ENCODE peak calls at places on chromosomes 7 and 10, in eight cellular contexts. One of them, this sample, is unnamed.

GRCh38 chr10:71191459-71192113 is 20.8 kb upstream of the UNC5B start:
- DNase-seq in neural progenitor cell: peak; percentile 63
- DNase-seq in MM.1S: no peak
- DNase-seq in SK-N-SH: peak; percentile 80
- DNase-seq in PC-3: no peak
- DNase-seq in hepatocyte: no peak
- DNase-seq in GM23338: peak; percentile 82
- DNase-seq in HCT116: no peak
- DNase-seq in this sample: no peak

GRCh38 chr7:25149844-25150243 is 24.8 kb upstream of the CYCS start:
- DNase-seq in MM.1S: no peak
- DNase-seq in PC-3: no peak
- DNase-seq in HCT116: no peak
- DNase-seq in hepatocyte: no peak
- DNase-seq in neural progenitor cell: peak; percentile 40
- DNase-seq in GM23338: peak; percentile 80
- DNase-seq in SK-N-SH: no peak
- DNase-seq in this sample: no peak

GRCh38 chr10:24552346-24553016 is 171.2 kb downstream of the ARHGAP21 start:
- DNase-seq in GM23338: peak; percentile 98
- DNase-seq in SK-N-SH: peak; percentile 23
- DNase-seq in HCT116: peak; percentile 83
- DNase-seq in hepatocyte: peak; percentile 79
- DNase-seq in PC-3: peak; percentile 74
- DNase-seq in MM.1S: peak; percentile 68
- DNase-seq in neural progenitor cell: peak; percentile 64
- DNase-seq in this sample: peak; percentile 61

GRCh38 chr7:123709525-123709924 is 39.3 kb downstream of the WASL start:
- DNase-seq in neural progenitor cell: no peak
- DNase-seq in HCT116: no peak
- DNase-seq in MM.1S: no peak
- DNase-seq in PC-3: no peak
- DNase-seq in SK-N-SH: no peak
- DNase-seq in hepatocyte: no peak
- DNase-seq in GM23338: no peak
- DNase-seq in this sample: no peak

GRCh38 chr10:20114179-20114578 is 297.9 kb downstream of the PLXDC2 start:
- DNase-seq in HCT116: no peak
- DNase-seq in hepatocyte: no peak
- DNase-seq in neural progenitor cell: no peak
- DNase-seq in MM.1S: no peak
- DNase-seq in PC-3: no peak
- DNase-seq in SK-N-SH: no peak
- DNase-seq in GM23338: no peak
- DNase-seq in this sample: no peak

GRCh38 chr7:157411580-157411979 is 74.8 kb downstream of the DNAJB6 start:
- DNase-seq in GM23338: peak; percentile 85
- DNase-seq in SK-N-SH: peak; percentile 43
- DNase-seq in hepatocyte: no peak
- DNase-seq in MM.1S: no peak
- DNase-seq in PC-3: peak; percentile 81
- DNase-seq in HCT116: no peak
- DNase-seq in neural progenitor cell: no peak
- DNase-seq in this sample: no peak

GRCh38 chr10:11339013-11339412 is 272.4 kb downstream of the USP6NL start:
- DNase-seq in HCT116: no peak
- DNase-seq in MM.1S: no peak
- DNase-seq in GM23338: no peak
- DNase-seq in hepatocyte: no peak
- DNase-seq in PC-3: no peak
- DNase-seq in neural progenitor cell: no peak
- DNase-seq in SK-N-SH: no peak
- DNase-seq in this sample: no peak

GRCh38 chr10:126204320-126204719 is 184.0 kb downstream of the ADAM12 start:
- DNase-seq in neural progenitor cell: no peak
- DNase-seq in PC-3: peak; percentile 86
- DNase-seq in MM.1S: no peak
- DNase-seq in HCT116: no peak
- DNase-seq in GM23338: no peak
- DNase-seq in hepatocyte: no peak
- DNase-seq in SK-N-SH: no peak
- DNase-seq in this sample: no peak

GRCh38 chr7:156139112-156139511 is 326.8 kb upstream of the SHH start:
- DNase-seq in GM23338: no peak
- DNase-seq in HCT116: no peak
- DNase-seq in neural progenitor cell: no peak
- DNase-seq in PC-3: no peak
- DNase-seq in MM.1S: no peak
- DNase-seq in hepatocyte: no peak
- DNase-seq in SK-N-SH: no peak
- DNase-seq in this sample: no peak

GRCh38 chr7:151990567-151990966 is 34.3 kb downstream of the GALNTL5 start:
- DNase-seq in SK-N-SH: no peak
- DNase-seq in PC-3: peak; percentile 57
- DNase-seq in hepatocyte: no peak
- DNase-seq in GM23338: peak; percentile 3
- DNase-seq in HCT116: no peak
- DNase-seq in neural progenitor cell: no peak
- DNase-seq in MM.1S: no peak
- DNase-seq in this sample: no peak

GRCh38 chr7:17963281-17963680 is 23.0 kb upstream of the SNX13 start:
- DNase-seq in MM.1S: no peak
- DNase-seq in HCT116: no peak
- DNase-seq in GM23338: no peak
- DNase-seq in PC-3: no peak
- DNase-seq in SK-N-SH: no peak
- DNase-seq in neural progenitor cell: no peak
- DNase-seq in hepatocyte: no peak
- DNase-seq in this sample: no peak

GRCh38 chr7:133051066-133051465 is 30.8 kb downstream of the CHCHD3 start:
- DNase-seq in HCT116: no peak
- DNase-seq in SK-N-SH: peak; percentile 61
- DNase-seq in GM23338: peak; percentile 63
- DNase-seq in neural progenitor cell: peak; percentile 35
- DNase-seq in PC-3: no peak
- DNase-seq in MM.1S: peak; percentile 18
- DNase-seq in hepatocyte: peak; percentile 38
- DNase-seq in this sample: peak; percentile 65

GRCh38 chr10:127945335-127945734 is 38.4 kb downstream of the PTPRE start:
- DNase-seq in GM23338: no peak
- DNase-seq in PC-3: peak; percentile 93
- DNase-seq in hepatocyte: peak; percentile 80
- DNase-seq in SK-N-SH: no peak
- DNase-seq in MM.1S: no peak
- DNase-seq in neural progenitor cell: no peak
- DNase-seq in HCT116: peak; percentile 74
- DNase-seq in this sample: peak; percentile 48

GRCh38 chr7:85067371-85067770 is 119.5 kb downstream of the SEMA3D start:
- DNase-seq in MM.1S: no peak
- DNase-seq in hepatocyte: no peak
- DNase-seq in neural progenitor cell: no peak
- DNase-seq in HCT116: no peak
- DNase-seq in GM23338: no peak
- DNase-seq in PC-3: no peak
- DNase-seq in SK-N-SH: no peak
- DNase-seq in this sample: no peak

GRCh38 chr7:96090756-96091155 is 231.1 kb downstream of the SLC25A13 start:
- DNase-seq in HCT116: no peak
- DNase-seq in PC-3: no peak
- DNase-seq in neural progenitor cell: no peak
- DNase-seq in SK-N-SH: no peak
- DNase-seq in GM23338: no peak
- DNase-seq in hepatocyte: no peak
- DNase-seq in MM.1S: no peak
- DNase-seq in this sample: no peak

GRCh38 chr10:37965006-37965405 is 11.4 kb downstream of the ZNF25 start:
- DNase-seq in MM.1S: no peak
- DNase-seq in HCT116: no peak
- DNase-seq in hepatocyte: no peak
- DNase-seq in GM23338: no peak
- DNase-seq in PC-3: no peak
- DNase-seq in neural progenitor cell: no peak
- DNase-seq in SK-N-SH: no peak
- DNase-seq in this sample: peak; percentile 7

GRCh38 chr10:93300518-93300917 is 181.6 kb downstream of the MYOF start:
- DNase-seq in hepatocyte: no peak
- DNase-seq in neural progenitor cell: no peak
- DNase-seq in HCT116: no peak
- DNase-seq in PC-3: no peak
- DNase-seq in MM.1S: no peak
- DNase-seq in GM23338: no peak
- DNase-seq in SK-N-SH: no peak
- DNase-seq in this sample: no peak

GRCh38 chr10:51528527-51528926 is 170.9 kb downstream of the CSTF2T start:
- DNase-seq in neural progenitor cell: peak; percentile 26
- DNase-seq in hepatocyte: no peak
- DNase-seq in HCT116: no peak
- DNase-seq in MM.1S: no peak
- DNase-seq in GM23338: no peak
- DNase-seq in PC-3: no peak
- DNase-seq in SK-N-SH: no peak
- DNase-seq in this sample: no peak

GRCh38 chr7:33762903-33763295 is 142.4 kb upstream of the BMPER start:
- DNase-seq in MM.1S: no peak
- DNase-seq in HCT116: no peak
- DNase-seq in GM23338: no peak
- DNase-seq in PC-3: no peak
- DNase-seq in neural progenitor cell: no peak
- DNase-seq in hepatocyte: no peak
- DNase-seq in SK-N-SH: no peak
- DNase-seq in this sample: no peak

GRCh38 chr10:3179174-3179573 is 6.6 kb upstream of the PITRM1 start:
- DNase-seq in PC-3: no peak
- DNase-seq in hepatocyte: no peak
- DNase-seq in GM23338: no peak
- DNase-seq in neural progenitor cell: no peak
- DNase-seq in HCT116: no peak
- DNase-seq in MM.1S: no peak
- DNase-seq in SK-N-SH: no peak
- DNase-seq in this sample: no peak
- TF ChIP-seq CTCF in PC-3: no peak
- TF ChIP-seq CTCF in hepatocyte: no peak
- TF ChIP-seq CTCF in GM23338: no peak
- TF ChIP-seq CTCF in neural progenitor cell: no peak
- TF ChIP-seq CTCF in HCT116: no peak
- TF ChIP-seq CTCF in MM.1S: no peak
- TF ChIP-seq CTCF in SK-N-SH: no peak
- TF ChIP-seq CTCF in this sample: no peak

GRCh38 chr10:107141539-107142061 is 22.9 kb downstream of the SORCS1 start:
- DNase-seq in hepatocyte: no peak
- DNase-seq in HCT116: no peak
- DNase-seq in PC-3: no peak
- DNase-seq in MM.1S: no peak
- DNase-seq in neural progenitor cell: no peak
- DNase-seq in GM23338: no peak
- DNase-seq in SK-N-SH: no peak
- DNase-seq in this sample: no peak
- TF ChIP-seq EZH2phosphoT487 in hepatocyte: no peak
- TF ChIP-seq EZH2phosphoT487 in HCT116: no peak
- TF ChIP-seq EZH2phosphoT487 in PC-3: no peak
- TF ChIP-seq EZH2phosphoT487 in MM.1S: no peak
- TF ChIP-seq EZH2phosphoT487 in neural progenitor cell: no peak
- TF ChIP-seq EZH2phosphoT487 in GM23338: no peak
- TF ChIP-seq EZH2phosphoT487 in SK-N-SH: no peak
- TF ChIP-seq EZH2phosphoT487 in this sample: no peak

GRCh38 chr7:130065500-130066152 is 4.7 kb upstream of the KLHDC10 start:
- DNase-seq in hepatocyte: no peak
- DNase-seq in MM.1S: no peak
- DNase-seq in SK-N-SH: no peak
- DNase-seq in HCT116: no peak
- DNase-seq in GM23338: no peak
- DNase-seq in neural progenitor cell: no peak
- DNase-seq in PC-3: no peak
- DNase-seq in this sample: no peak

GRCh38 chr7:130069179-130069977 is 956 bp upstream of the KLHDC10 start:
- DNase-seq in MM.1S: no peak
- DNase-seq in hepatocyte: no peak
- DNase-seq in PC-3: no peak
- DNase-seq in neural progenitor cell: no peak
- DNase-seq in GM23338: no peak
- DNase-seq in SK-N-SH: no peak
- DNase-seq in HCT116: no peak
- DNase-seq in this sample: no peak

GRCh38 chr7:130069978-130070899 is at the start of gene KLHDC10:
- DNase-seq in neural progenitor cell: peak; percentile 97
- DNase-seq in HCT116: peak; percentile 98
- DNase-seq in SK-N-SH: peak; percentile 99
- DNase-seq in MM.1S: peak; percentile 100
- DNase-seq in hepatocyte: peak; percentile 98
- DNase-seq in PC-3: peak; percentile 98
- DNase-seq in GM23338: peak; percentile 99
- DNase-seq in this sample: peak; percentile 97

GRCh38 chr7:130071701-130072622 is 1.6 kb downstream of the KLHDC10 start:
- DNase-seq in PC-3: peak; percentile 88
- DNase-seq in MM.1S: peak; percentile 89
- DNase-seq in GM23338: peak; percentile 91
- DNase-seq in hepatocyte: peak; percentile 88
- DNase-seq in neural progenitor cell: peak; percentile 90
- DNase-seq in HCT116: peak; percentile 84
- DNase-seq in SK-N-SH: peak; percentile 79
- DNase-seq in this sample: peak; percentile 87

DNA sequence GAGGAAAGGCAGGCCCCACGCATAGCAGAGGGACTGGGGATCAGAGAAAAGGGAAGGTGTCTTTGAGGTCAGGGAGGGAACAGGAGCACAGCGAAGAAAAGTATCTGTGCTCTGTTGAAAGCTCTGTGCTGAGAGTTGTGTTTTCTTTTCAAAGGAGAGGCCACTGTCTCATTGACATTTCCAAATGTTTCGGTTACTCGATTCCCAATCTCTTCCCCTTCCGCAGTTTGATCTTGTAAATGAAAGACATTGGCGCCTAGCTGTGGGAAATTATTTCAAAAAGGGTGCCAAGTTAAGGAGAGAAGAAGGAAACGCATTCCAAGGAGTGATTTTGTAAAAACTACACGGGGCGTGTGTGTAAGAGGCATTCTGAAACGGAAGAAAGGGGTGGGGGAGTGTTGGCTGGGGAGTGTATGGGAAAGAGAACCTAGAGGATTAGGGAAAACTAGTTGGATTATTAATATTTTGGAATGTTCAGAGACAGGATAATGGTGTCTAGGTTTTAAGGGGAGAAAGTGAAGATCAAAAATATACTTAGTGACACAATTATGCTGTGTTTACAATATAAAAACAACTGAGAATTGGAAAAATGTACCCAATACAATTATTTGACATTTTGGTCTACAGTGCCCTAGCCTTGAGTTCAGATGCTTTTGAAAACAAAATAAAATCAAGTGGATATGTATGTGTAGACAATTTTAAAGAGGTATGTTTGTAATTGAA is 727 bp downstream of the KLHDC10 start:
- DNase-seq in PC-3: no peak
- DNase-seq in MM.1S: no peak
- DNase-seq in neural progenitor cell: peak; percentile 29
- DNase-seq in HCT116: no peak
- DNase-seq in GM23338: peak; percentile 27
- DNase-seq in hepatocyte: peak; percentile 19
- DNase-seq in SK-N-SH: no peak
- DNase-seq in this sample: no peak
- H3K79me2 ChIP-seq in PC-3: peaks cover 54% of the 10 kb centered on the region
- H3K79me2 ChIP-seq in MM.1S: peaks cover 57% of the 10 kb centered on the region
- H3K79me2 ChIP-seq in neural progenitor cell: peaks cover 56% of the 10 kb centered on the region
- H3K79me2 ChIP-seq in HCT116: peaks cover 53% of the 10 kb centered on the region
- H3K79me2 ChIP-seq in GM23338: peaks cover 51% of the 10 kb centered on the region
- H3K79me2 ChIP-seq in hepatocyte: peaks cover 55% of the 10 kb centered on the region
- H3K79me2 ChIP-seq in SK-N-SH: peaks cover 58% of the 10 kb centered on the region
- H3K79me2 ChIP-seq in this sample: peaks cover 33% of the 10 kb centered on the region

GRCh38 chr10:22420787-22421517 is 75.7 kb downstream of the SPAG6 start:
- DNase-seq in MM.1S: peak; percentile 72
- DNase-seq in hepatocyte: no peak
- DNase-seq in PC-3: peak; percentile 57
- DNase-seq in SK-N-SH: no peak
- DNase-seq in HCT116: no peak
- DNase-seq in GM23338: no peak
- DNase-seq in neural progenitor cell: no peak
- DNase-seq in this sample: peak; percentile 36
- TF ChIP-seq CTCF in MM.1S: peak; percentile 46
- TF ChIP-seq CTCF in hepatocyte: peak; percentile 25
- TF ChIP-seq CTCF in PC-3: peak; percentile 55
- TF ChIP-seq CTCF in SK-N-SH: peak; percentile 50
- TF ChIP-seq CTCF in HCT116: peak; percentile 34
- TF ChIP-seq CTCF in GM23338: no peak
- TF ChIP-seq CTCF in neural progenitor cell: no peak
- TF ChIP-seq CTCF in this sample: peak; percentile 61

This sample was measured in OCI-LY7.